ENCODE peak calls at places on chromosome 1, in ten cellular contexts. One of them, this sample, is unnamed.

GRCh38 chr1:204480515-204480914 is 14.1 kb downstream of the PIK3C2B start:
- DNase-seq in Panc1: no peak
- DNase-seq in cardiac muscle cell: no peak
- DNase-seq in fibroblast of the aortic adventitia: no peak
- DNase-seq in BJ: no peak
- DNase-seq in fibroblast of lung: no peak
- DNase-seq in body of pancreas: no peak
- DNase-seq in H1: no peak
- DNase-seq in brain microvascular endothelial cell: no peak
- DNase-seq in mucosa of descending colon: no peak
- DNase-seq in this sample: no peak

GRCh38 chr1:176692988-176693696 is 230.2 kb downstream of the PAPPA2 start:
- DNase-seq in fibroblast of the aortic adventitia: no peak
- DNase-seq in Panc1: no peak
- DNase-seq in fibroblast of lung: no peak
- DNase-seq in BJ: no peak
- DNase-seq in brain microvascular endothelial cell: no peak
- DNase-seq in H1: no peak
- DNase-seq in body of pancreas: no peak
- DNase-seq in cardiac muscle cell: peak; percentile 43
- DNase-seq in mucosa of descending colon: no peak
- DNase-seq in this sample: no peak

GRCh38 chr1:156744786-156745419 is 4.0 kb upstream of the MRPL24 start:
- DNase-seq in brain microvascular endothelial cell: no peak
- DNase-seq in H1: no peak
- DNase-seq in fibroblast of lung: no peak
- DNase-seq in cardiac muscle cell: no peak
- DNase-seq in body of pancreas: no peak
- DNase-seq in BJ: no peak
- DNase-seq in mucosa of descending colon: no peak
- DNase-seq in Panc1: no peak
- DNase-seq in fibroblast of the aortic adventitia: no peak
- DNase-seq in this sample: no peak

GRCh38 chr1:64488862-64489261 is 18.9 kb downstream of the CACHD1 start:
- DNase-seq in mucosa of descending colon: no peak
- DNase-seq in BJ: no peak
- DNase-seq in Panc1: no peak
- DNase-seq in body of pancreas: no peak
- DNase-seq in fibroblast of the aortic adventitia: no peak
- DNase-seq in cardiac muscle cell: no peak
- DNase-seq in brain microvascular endothelial cell: no peak
- DNase-seq in H1: no peak
- DNase-seq in fibroblast of lung: no peak
- DNase-seq in this sample: no peak

GRCh38 chr1:54220004-54220811 is 20.2 kb downstream of the MRPL37 start:
- DNase-seq in BJ: no peak
- DNase-seq in body of pancreas: peak; percentile 60
- DNase-seq in mucosa of descending colon: no peak
- DNase-seq in fibroblast of lung: peak; percentile 80
- DNase-seq in H1: no peak
- DNase-seq in cardiac muscle cell: peak; percentile 53
- DNase-seq in Panc1: no peak
- DNase-seq in brain microvascular endothelial cell: peak; percentile 25
- DNase-seq in fibroblast of the aortic adventitia: peak; percentile 66
- DNase-seq in this sample: peak; percentile 58

GRCh38 chr1:207822124-207822601 is 70.3 kb downstream of the CD46 start:
- DNase-seq in fibroblast of lung: no peak
- DNase-seq in H1: no peak
- DNase-seq in Panc1: no peak
- DNase-seq in brain microvascular endothelial cell: no peak
- DNase-seq in mucosa of descending colon: no peak
- DNase-seq in BJ: no peak
- DNase-seq in fibroblast of the aortic adventitia: no peak
- DNase-seq in body of pancreas: no peak
- DNase-seq in cardiac muscle cell: no peak
- DNase-seq in this sample: no peak

GRCh38 chr1:116066868-116067563 is 44.2 kb upstream of the MAB21L3 start:
- DNase-seq in BJ: peak; percentile 84
- DNase-seq in body of pancreas: no peak
- DNase-seq in H1: no peak
- DNase-seq in cardiac muscle cell: no peak
- DNase-seq in Panc1: no peak
- DNase-seq in fibroblast of the aortic adventitia: peak; percentile 96
- DNase-seq in mucosa of descending colon: no peak
- DNase-seq in fibroblast of lung: peak; percentile 96
- DNase-seq in brain microvascular endothelial cell: peak; percentile 47
- DNase-seq in this sample: peak; percentile 93

GRCh38 chr1:116311756-116312691 is 61.0 kb upstream of the ATP1A1 start:
- DNase-seq in cardiac muscle cell: no peak
- DNase-seq in body of pancreas: peak; percentile 64
- DNase-seq in brain microvascular endothelial cell: no peak
- DNase-seq in H1: no peak
- DNase-seq in BJ: no peak
- DNase-seq in Panc1: no peak
- DNase-seq in mucosa of descending colon: peak; percentile 53
- DNase-seq in fibroblast of the aortic adventitia: no peak
- DNase-seq in fibroblast of lung: no peak
- DNase-seq in this sample: no peak

GRCh38 chr1:156430305-156430704 is 61.3 kb downstream of the RHBG start:
- DNase-seq in fibroblast of the aortic adventitia: no peak
- DNase-seq in BJ: no peak
- DNase-seq in fibroblast of lung: no peak
- DNase-seq in mucosa of descending colon: no peak
- DNase-seq in cardiac muscle cell: peak; percentile 46
- DNase-seq in H1: no peak
- DNase-seq in body of pancreas: no peak
- DNase-seq in brain microvascular endothelial cell: no peak
- DNase-seq in Panc1: no peak
- DNase-seq in this sample: no peak

GRCh38 chr1:193766329-193766728 is 579.9 kb upstream of the B3GALT2 start:
- DNase-seq in fibroblast of the aortic adventitia: no peak
- DNase-seq in body of pancreas: no peak
- DNase-seq in H1: peak; percentile 3
- DNase-seq in Panc1: no peak
- DNase-seq in BJ: no peak
- DNase-seq in brain microvascular endothelial cell: no peak
- DNase-seq in mucosa of descending colon: no peak
- DNase-seq in cardiac muscle cell: no peak
- DNase-seq in fibroblast of lung: no peak
- DNase-seq in this sample: no peak

GRCh38 chr1:85344256-85344694 is 67.8 kb upstream of the BCL10 start:
- DNase-seq in brain microvascular endothelial cell: peak; percentile 67
- DNase-seq in mucosa of descending colon: peak; percentile 58
- DNase-seq in BJ: no peak
- DNase-seq in fibroblast of the aortic adventitia: peak; percentile 56
- DNase-seq in cardiac muscle cell: peak; percentile 58
- DNase-seq in body of pancreas: peak; percentile 53
- DNase-seq in fibroblast of lung: peak; percentile 47
- DNase-seq in Panc1: no peak
- DNase-seq in H1: peak; percentile 86
- DNase-seq in this sample: peak; percentile 64

GRCh38 chr1:200379431-200379755 is 30.4 kb downstream of the ZNF281 start:
- DNase-seq in Panc1: peak; percentile 92
- DNase-seq in fibroblast of the aortic adventitia: peak; percentile 96
- DNase-seq in fibroblast of lung: peak; percentile 95
- DNase-seq in brain microvascular endothelial cell: peak; percentile 88
- DNase-seq in cardiac muscle cell: no peak
- DNase-seq in H1: no peak
- DNase-seq in mucosa of descending colon: no peak
- DNase-seq in body of pancreas: no peak
- DNase-seq in BJ: peak; percentile 94
- DNase-seq in this sample: peak; percentile 98

GRCh38 chr1:159068877-159069276 is 7.7 kb downstream of the AIM2 start:
- DNase-seq in cardiac muscle cell: no peak
- DNase-seq in mucosa of descending colon: no peak
- DNase-seq in brain microvascular endothelial cell: peak; percentile 71
- DNase-seq in BJ: no peak
- DNase-seq in body of pancreas: no peak
- DNase-seq in H1: no peak
- DNase-seq in fibroblast of lung: peak; percentile 65
- DNase-seq in fibroblast of the aortic adventitia: peak; percentile 54
- DNase-seq in Panc1: no peak
- DNase-seq in this sample: peak; percentile 50

GRCh38 chr1:93617670-93618488 is 63.8 kb downstream of the BCAR3 start:
- DNase-seq in body of pancreas: peak; percentile 69
- DNase-seq in mucosa of descending colon: peak; percentile 88
- DNase-seq in cardiac muscle cell: no peak
- DNase-seq in H1: no peak
- DNase-seq in fibroblast of the aortic adventitia: no peak
- DNase-seq in BJ: no peak
- DNase-seq in Panc1: no peak
- DNase-seq in fibroblast of lung: no peak
- DNase-seq in brain microvascular endothelial cell: no peak
- DNase-seq in this sample: no peak

GRCh38 chr1:205810448-205811157 is 2.4 kb downstream of the SLC41A1 start:
- DNase-seq in cardiac muscle cell: peak; percentile 26
- DNase-seq in body of pancreas: no peak
- DNase-seq in Panc1: no peak
- DNase-seq in fibroblast of lung: no peak
- DNase-seq in H1: no peak
- DNase-seq in fibroblast of the aortic adventitia: peak; percentile 29
- DNase-seq in BJ: no peak
- DNase-seq in brain microvascular endothelial cell: peak; percentile 33
- DNase-seq in mucosa of descending colon: no peak
- DNase-seq in this sample: no peak
- TF ChIP-seq CTCF in cardiac muscle cell: peak; percentile 42
- TF ChIP-seq CTCF in body of pancreas: peak; percentile 8
- TF ChIP-seq CTCF in Panc1: peak; percentile 28
- TF ChIP-seq CTCF in fibroblast of lung: peak; percentile 30
- TF ChIP-seq CTCF in H1: peak; percentile 39
- TF ChIP-seq CTCF in fibroblast of the aortic adventitia: peak; percentile 52
- TF ChIP-seq CTCF in BJ: no peak
- TF ChIP-seq CTCF in brain microvascular endothelial cell: peak; percentile 70
- TF ChIP-seq CTCF in mucosa of descending colon: no peak
- TF ChIP-seq CTCF in this sample: peak; percentile 30

GRCh38 chr1:218671573-218671972 is 326.4 kb downstream of the TGFB2 start:
- DNase-seq in brain microvascular endothelial cell: no peak
- DNase-seq in fibroblast of the aortic adventitia: no peak
- DNase-seq in Panc1: no peak
- DNase-seq in fibroblast of lung: peak; percentile 73
- DNase-seq in BJ: no peak
- DNase-seq in mucosa of descending colon: no peak
- DNase-seq in H1: no peak
- DNase-seq in body of pancreas: no peak
- DNase-seq in cardiac muscle cell: no peak
- DNase-seq in this sample: peak; percentile 27
- H3K4me3 ChIP-seq in brain microvascular endothelial cell: no peak overlapping the region
- H3K4me3 ChIP-seq in fibroblast of the aortic adventitia: no peak overlapping the region
- H3K4me3 ChIP-seq in Panc1: no peak overlapping the region
- H3K4me3 ChIP-seq in fibroblast of lung: no peak overlapping the region
- H3K4me3 ChIP-seq in BJ: no peak overlapping the region
- H3K4me3 ChIP-seq in mucosa of descending colon: no peak overlapping the region
- H3K4me3 ChIP-seq in H1: no peak overlapping the region
- H3K4me3 ChIP-seq in body of pancreas: no peak overlapping the region
- H3K4me3 ChIP-seq in cardiac muscle cell: no peak overlapping the region
- H3K4me3 ChIP-seq in this sample: no peak overlapping the region

DNA sequence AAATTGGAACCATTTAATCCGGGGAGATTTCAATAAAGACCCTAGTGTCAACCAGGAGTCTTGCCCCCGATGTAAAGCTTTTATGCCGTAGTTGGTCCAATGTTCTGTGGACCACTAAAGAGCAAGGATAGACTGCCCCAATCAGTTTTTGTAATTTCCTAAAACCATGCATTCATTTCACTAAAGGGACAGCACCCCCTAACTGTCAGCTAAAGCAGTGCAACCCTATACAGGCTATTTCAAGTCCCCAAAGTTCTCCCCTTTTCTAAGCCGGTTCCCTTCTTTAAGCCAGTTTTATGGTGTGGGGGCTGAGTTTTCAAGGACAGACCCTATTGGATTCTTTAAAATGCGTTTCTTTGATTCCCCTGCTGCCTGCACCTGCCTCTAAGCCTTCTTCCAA is 12.7 kb upstream of the PDPN start:
- DNase-seq in fibroblast of lung: no peak
- DNase-seq in cardiac muscle cell: no peak
- DNase-seq in fibroblast of the aortic adventitia: no peak
- DNase-seq in brain microvascular endothelial cell: no peak
- DNase-seq in BJ: no peak
- DNase-seq in mucosa of descending colon: no peak
- DNase-seq in Panc1: no peak
- DNase-seq in H1: no peak
- DNase-seq in body of pancreas: no peak
- DNase-seq in this sample: no peak
- TF ChIP-seq CTCF in fibroblast of lung: peak; percentile 16
- TF ChIP-seq CTCF in cardiac muscle cell: peak; percentile 45
- TF ChIP-seq CTCF in fibroblast of the aortic adventitia: peak; percentile 12
- TF ChIP-seq CTCF in brain microvascular endothelial cell: no peak
- TF ChIP-seq CTCF in BJ: no peak
- TF ChIP-seq CTCF in mucosa of descending colon: no peak
- TF ChIP-seq CTCF in Panc1: peak; percentile 64
- TF ChIP-seq CTCF in H1: peak; percentile 72
- TF ChIP-seq CTCF in body of pancreas: no peak
- TF ChIP-seq CTCF in this sample: peak; percentile 42

DNA sequence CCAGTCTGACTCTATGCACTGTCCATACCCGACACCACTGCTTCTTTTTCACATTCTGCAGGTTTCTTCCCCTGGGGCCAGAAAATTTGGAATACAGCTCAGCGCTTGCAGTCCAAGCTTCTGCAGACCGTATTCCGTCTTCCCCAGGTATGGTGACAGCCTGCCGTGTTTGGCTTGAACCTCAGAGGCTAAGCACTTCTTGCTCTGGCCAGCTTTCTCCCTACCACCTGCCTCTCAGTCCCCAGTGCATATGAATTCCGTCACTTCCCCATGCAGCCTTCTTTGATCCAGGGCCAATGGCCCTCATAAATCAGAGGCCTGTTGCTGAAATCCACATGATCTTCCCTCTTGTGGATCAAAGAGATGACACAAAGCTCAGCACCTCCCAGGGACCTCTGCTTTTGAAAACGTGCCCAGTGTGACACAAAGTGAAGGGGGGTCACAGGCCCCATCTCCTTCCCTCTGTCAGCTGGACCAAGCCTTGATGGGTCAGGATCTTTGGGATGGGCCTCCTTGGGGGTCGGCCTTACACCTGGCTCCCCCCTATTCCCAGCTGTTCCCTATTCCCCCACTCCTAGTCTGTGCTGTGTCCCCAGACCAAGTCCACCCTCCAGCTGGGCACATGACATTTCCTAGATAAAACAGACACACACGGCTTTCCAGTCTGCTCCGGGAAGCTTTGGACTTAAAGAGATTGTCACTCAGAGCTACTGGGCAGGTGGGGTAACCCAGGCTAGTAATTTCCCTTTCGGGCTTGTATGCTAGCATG is 66.7 kb downstream of the HMGB4 start:
- DNase-seq in cardiac muscle cell: no peak
- DNase-seq in fibroblast of lung: no peak
- DNase-seq in Panc1: no peak
- DNase-seq in mucosa of descending colon: no peak
- DNase-seq in H1: no peak
- DNase-seq in brain microvascular endothelial cell: no peak
- DNase-seq in fibroblast of the aortic adventitia: no peak
- DNase-seq in body of pancreas: no peak
- DNase-seq in BJ: no peak
- DNase-seq in this sample: no peak
- H3K4me3 ChIP-seq in cardiac muscle cell: no peak overlapping the region
- H3K4me3 ChIP-seq in fibroblast of lung: no peak overlapping the region
- H3K4me3 ChIP-seq in Panc1: no peak overlapping the region
- H3K4me3 ChIP-seq in mucosa of descending colon: no peak overlapping the region
- H3K4me3 ChIP-seq in H1: no peak overlapping the region
- H3K4me3 ChIP-seq in brain microvascular endothelial cell: no peak overlapping the region
- H3K4me3 ChIP-seq in fibroblast of the aortic adventitia: no peak overlapping the region
- H3K4me3 ChIP-seq in body of pancreas: no peak overlapping the region
- H3K4me3 ChIP-seq in BJ: no peak overlapping the region
- H3K4me3 ChIP-seq in this sample: no peak overlapping the region